ENCODE peak calls at places on chromosomes 2 and 18, in eight cellular contexts. F is brain microvascular endothelial cell, W is psoas muscle, I is lung, D is GM13977, G is pancreas, L is lower lobe of right lung, O is HCT116. Z is an unnamed sample.

GRCh38 chr18:2197945-2198344 is 373.4 kb downstream of the METTL4 start:
- DNase-seq in O (no peak), D (no peak), I (no peak), F (no peak), G (no peak), L (no peak), W (no peak), Z (no peak)

GRCh38 chr2:199370150-199370780 is 87.5 kb downstream of the SATB2 start:
- DNase-seq in W (no peak), L (no peak), F (no peak), I (no peak), D (no peak), O (no peak), G (no peak), Z (no peak)

GRCh38 chr2:134436706-134437105 is 182.8 kb downstream of the MGAT5 start:
- DNase-seq in L (no peak), G (no peak), O (no peak), D (no peak), I (no peak), W (no peak), F (peak; percentile 24), Z (no peak)

GRCh38 chr2:188869560-188869959 is 104.6 kb upstream of the COL3A1 start:
- DNase-seq in D (no peak), I (no peak), O (no peak), W (no peak), G (no peak), F (no peak), L (no peak), Z (no peak)

GRCh38 chr2:206478340-206478739 is 35.0 kb downstream of the ADAM23 start:
- DNase-seq in L (no peak), G (no peak), I (no peak), D (no peak), F (no peak), O (no peak), W (no peak), Z (no peak)

GRCh38 chr2:180707867-180708205 is 272.6 kb upstream of the UBE2E3 start:
- DNase-seq in L (no peak), O (peak; percentile 16), D (no peak), W (no peak), F (peak; percentile 86), I (no peak), G (no peak), Z (no peak)

GRCh38 chr2:11564864-11565567 is 31.2 kb downstream of the GREB1 start:
- DNase-seq in I (no peak), L (peak; percentile 8), W (no peak), D (no peak), O (no peak), G (no peak), F (no peak), Z (peak; percentile 36)

GRCh38 chr2:232966122-232966521 is 46.9 kb downstream of the NGEF start:
- DNase-seq in F (no peak), D (no peak), O (no peak), L (no peak), I (no peak), W (no peak), G (no peak), Z (no peak)

GRCh38 chr2:226971029-226971584 is 135.3 kb downstream of the RHBDD1 start:
- DNase-seq in I (no peak), D (no peak), F (no peak), O (no peak), G (no peak), L (no peak), W (no peak), Z (no peak)

GRCh38 chr2:144341538-144341937 is 178.4 kb downstream of the ZEB2 start:
- DNase-seq in O (no peak), G (no peak), L (no peak), F (no peak), I (no peak), W (no peak), D (no peak), Z (no peak)

GRCh38 chr2:100857341-100857740 is 37.4 kb downstream of the NPAS2 start:
- DNase-seq in F (no peak), O (no peak), I (no peak), W (no peak), G (no peak), L (no peak), D (no peak), Z (no peak)

GRCh38 chr2:173150087-173150486 is 74.4 kb downstream of the MAP3K20 start:
- DNase-seq in D (no peak), F (peak; percentile 41), O (no peak), W (no peak), L (no peak), I (no peak), G (no peak), Z (no peak)

GRCh38 chr2:240140511-240140910 is at the start of gene OTOS:
- DNase-seq in I (no peak), D (no peak), F (no peak), G (no peak), O (no peak), W (no peak), L (peak; percentile 19), Z (peak; percentile 72)

GRCh38 chr2:10647451-10647850 is 42.3 kb downstream of the NOL10 start:
- DNase-seq in L (no peak), F (no peak), G (no peak), W (no peak), O (no peak), I (no peak), D (no peak), Z (no peak)

GRCh38 chr2:56713161-56713676 is 529.4 kb downstream of the CCDC85A start:
- DNase-seq in F (peak; percentile 0), G (no peak), L (no peak), I (no peak), W (no peak), O (no peak), D (no peak), Z (no peak)

GRCh38 chr2:191030521-191031154 is 16.7 kb upstream of the STAT1 start:
- DNase-seq in L (no peak), O (no peak), F (peak; percentile 34), G (no peak), I (no peak), W (no peak), D (peak; percentile 49), Z (no peak)

GRCh38 chr2:63023444-63023843 is 27.2 kb upstream of the OTX1 start:
- DNase-seq in O (peak; percentile 54), F (peak; percentile 50), L (no peak), I (no peak), D (no peak), G (no peak), W (no peak), Z (no peak)

GRCh38 chr18:77560334-77560970 is 310.8 kb downstream of the GALR1 start:
- DNase-seq in G (no peak), L (no peak), W (peak; percentile 24), I (no peak), O (no peak), F (peak; percentile 82), D (no peak), Z (no peak)

GRCh38 chr2:37291680-37292079 is 33.0 kb downstream of the PRKD3 start:
- DNase-seq in D (no peak), O (no peak), I (no peak), G (no peak), L (no peak), W (no peak), F (no peak), Z (no peak)

GRCh38 chr2:216905649-216906048 is 45.8 kb upstream of the TNP1 start:
- DNase-seq in F (no peak), I (no peak), O (no peak), W (no peak), L (no peak), D (no peak), G (no peak), Z (no peak)

GRCh38 chr18:61322265-61322873 is 10.9 kb upstream of the CDH20 start:
- DNase-seq in O (peak; percentile 27), W (peak; percentile 30), D (peak; percentile 69), I (no peak), L (no peak), G (peak; percentile 38), F (peak; percentile 64), Z (peak; percentile 86)

GRCh38 chr2:16617282-16618266 is 48.1 kb downstream of the CYRIA start:
- DNase-seq in W (no peak), L (peak; percentile 55), O (no peak), I (no peak), F (peak; percentile 31), G (peak; percentile 35), D (no peak), Z (peak; percentile 84)

GRCh38 chr2:196431957-196432356 is 207.6 kb upstream of the CCDC150 start:
- DNase-seq in F (no peak), W (no peak), L (no peak), O (peak; percentile 32), D (no peak), I (no peak), G (no peak), Z (no peak)

GRCh38 chr18:50401888-50402287 is 27.0 kb downstream of the SKA1 start:
- DNase-seq in I (peak; percentile 49), D (no peak), W (peak; percentile 54), L (peak; percentile 63), G (peak; percentile 97), O (no peak), F (no peak), Z (peak; percentile 24)
- TF ChIP-seq CTCF in I (no peak), D (no peak), W (no peak), L (no peak), G (peak; percentile 20), O (no peak), F (no peak), Z (no peak)

DNA sequence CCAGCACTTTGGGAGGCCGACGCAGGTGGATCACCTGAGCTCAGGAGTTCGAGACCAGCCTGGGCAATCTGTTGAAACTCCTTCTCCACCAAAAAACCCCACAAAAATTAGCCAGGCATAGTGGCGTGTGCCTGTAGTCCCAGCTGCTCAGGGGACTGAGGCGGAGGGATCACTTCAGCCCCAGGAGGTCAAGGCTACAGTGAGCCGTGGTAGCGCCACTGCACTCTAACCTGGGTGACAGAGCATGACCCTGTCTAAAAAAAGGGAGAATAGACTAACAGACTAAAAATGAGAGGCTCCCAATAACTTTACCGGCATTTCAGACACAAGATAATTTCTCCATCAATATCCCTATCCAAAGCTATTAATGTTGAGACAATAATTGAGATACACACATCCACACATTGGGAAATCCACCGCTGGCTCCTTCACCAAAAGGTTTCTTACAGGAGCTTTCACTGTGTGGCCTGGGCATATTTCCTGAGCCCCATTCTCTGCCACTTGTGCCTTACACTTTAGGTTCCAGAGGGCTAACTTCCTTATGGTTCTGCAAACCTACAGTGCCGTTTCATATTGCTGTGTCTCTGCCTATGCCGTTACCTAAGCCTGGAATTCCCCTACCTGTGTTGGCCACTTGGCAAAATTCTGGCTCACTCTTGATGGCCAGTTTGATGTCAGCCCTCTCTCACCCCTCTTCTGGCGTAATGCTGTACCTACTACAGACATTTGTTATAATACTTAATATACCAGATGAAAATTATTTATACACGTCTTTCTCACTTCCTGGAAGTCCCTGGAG is 115.8 kb upstream of the ZFP36L2 start:
- DNase-seq in G (no peak), I (no peak), F (no peak), L (no peak), W (no peak), O (no peak), D (no peak), Z (no peak)
- TF ChIP-seq CTCF in G (no peak), I (no peak), F (no peak), L (no peak), W (no peak), O (no peak), D (no peak), Z (no peak)

GRCh38 chr18:54775686-54776085 is 52.6 kb upstream of the RAB27B start:
- DNase-seq in O (peak; percentile 64), G (peak; percentile 36), L (no peak), I (no peak), D (no peak), W (no peak), F (peak; percentile 92), Z (no peak)
- TF ChIP-seq CTCF in O (no peak), G (no peak), L (no peak), I (no peak), D (no peak), W (no peak), F (peak; percentile 79), Z (no peak)

GRCh38 chr2:171952276-171952675 is 30.0 kb downstream of the HAT1 start:
- DNase-seq in I (no peak), L (no peak), F (no peak), G (no peak), W (no peak), D (no peak), O (no peak), Z (no peak)
- TF ChIP-seq CTCF in I (no peak), L (no peak), F (no peak), G (no peak), W (no peak), D (no peak), O (no peak), Z (no peak)

Z was measured in lower leg skin.